ENCODE peak calls at places on chromosomes 1 and 21, in ten cellular contexts. One of them, this sample, is unnamed.

GRCh38 chr1:46862348-46862747 is 63.5 kb downstream of the CYP4B1 start:
- DNase-seq in GM23338: no peak
- DNase-seq in breast epithelium: no peak
- DNase-seq in HCT116: no peak
- DNase-seq in suprapubic skin: no peak
- DNase-seq in GM12891: no peak
- DNase-seq in GM12892: no peak
- DNase-seq in sigmoid colon: no peak
- DNase-seq in GM12878: no peak
- DNase-seq in stomach: no peak
- DNase-seq in this sample: no peak

GRCh38 chr1:232629250-232630046 is 485 bp downstream of the SIPA1L2 start:
- DNase-seq in HCT116: no peak
- DNase-seq in suprapubic skin: peak
- DNase-seq in GM23338: peak
- DNase-seq in sigmoid colon: peak
- DNase-seq in GM12878: no peak
- DNase-seq in GM12892: no peak
- DNase-seq in breast epithelium: no peak
- DNase-seq in GM12891: no peak
- DNase-seq in stomach: no peak
- DNase-seq in this sample: no peak

GRCh38 chr1:165960136-165960535 is 132.7 kb downstream of the UCK2 start:
- DNase-seq in GM12878: no peak
- DNase-seq in stomach: no peak
- DNase-seq in sigmoid colon: no peak
- DNase-seq in GM12891: no peak
- DNase-seq in suprapubic skin: no peak
- DNase-seq in HCT116: no peak
- DNase-seq in GM23338: no peak
- DNase-seq in breast epithelium: no peak
- DNase-seq in GM12892: no peak
- DNase-seq in this sample: no peak

GRCh38 chr21:40204956-40205355 is 337.7 kb downstream of the PCP4 start:
- DNase-seq in sigmoid colon: no peak
- DNase-seq in GM12892: no peak
- DNase-seq in stomach: no peak
- DNase-seq in suprapubic skin: no peak
- DNase-seq in breast epithelium: no peak
- DNase-seq in HCT116: no peak
- DNase-seq in GM23338: no peak
- DNase-seq in GM12891: no peak
- DNase-seq in GM12878: no peak
- DNase-seq in this sample: no peak

GRCh38 chr1:30895942-30896660 is 12.5 kb downstream of the SDC3 start:
- DNase-seq in breast epithelium: no peak
- DNase-seq in sigmoid colon: no peak
- DNase-seq in GM23338: no peak
- DNase-seq in HCT116: no peak
- DNase-seq in GM12891: no peak
- DNase-seq in GM12878: no peak
- DNase-seq in GM12892: no peak
- DNase-seq in suprapubic skin: no peak
- DNase-seq in stomach: no peak
- DNase-seq in this sample: no peak

GRCh38 chr1:174839211-174839610 is 160.5 kb upstream of the CACYBP start:
- DNase-seq in suprapubic skin: no peak
- DNase-seq in GM12891: no peak
- DNase-seq in HCT116: no peak
- DNase-seq in GM23338: no peak
- DNase-seq in GM12892: no peak
- DNase-seq in GM12878: no peak
- DNase-seq in sigmoid colon: no peak
- DNase-seq in breast epithelium: no peak
- DNase-seq in stomach: no peak
- DNase-seq in this sample: no peak

GRCh38 chr1:156717411-156717810 is 10.9 kb upstream of the METTL25B start:
- DNase-seq in GM12892: no peak
- DNase-seq in breast epithelium: no peak
- DNase-seq in GM23338: no peak
- DNase-seq in suprapubic skin: no peak
- DNase-seq in GM12878: no peak
- DNase-seq in GM12891: no peak
- DNase-seq in stomach: no peak
- DNase-seq in sigmoid colon: no peak
- DNase-seq in HCT116: no peak
- DNase-seq in this sample: no peak

GRCh38 chr1:10644307-10645128 is 151.9 kb downstream of the CASZ1 start:
- DNase-seq in GM12891: no peak
- DNase-seq in suprapubic skin: no peak
- DNase-seq in sigmoid colon: no peak
- DNase-seq in GM12892: no peak
- DNase-seq in GM23338: no peak
- DNase-seq in stomach: no peak
- DNase-seq in breast epithelium: no peak
- DNase-seq in GM12878: no peak
- DNase-seq in HCT116: no peak
- DNase-seq in this sample: no peak

GRCh38 chr1:14095001-14095400 is 395.0 kb downstream of the PRDM2 start:
- DNase-seq in GM12892: no peak
- DNase-seq in GM12891: peak
- DNase-seq in GM23338: peak
- DNase-seq in breast epithelium: no peak
- DNase-seq in sigmoid colon: no peak
- DNase-seq in suprapubic skin: no peak
- DNase-seq in stomach: no peak
- DNase-seq in GM12878: no peak
- DNase-seq in HCT116: peak
- DNase-seq in this sample: no peak

GRCh38 chr1:167661527-167662436 is 31.8 kb downstream of the RCSD1 start:
- DNase-seq in stomach: no peak
- DNase-seq in HCT116: no peak
- DNase-seq in GM12891: no peak
- DNase-seq in breast epithelium: no peak
- DNase-seq in GM12892: no peak
- DNase-seq in suprapubic skin: no peak
- DNase-seq in GM23338: no peak
- DNase-seq in sigmoid colon: no peak
- DNase-seq in GM12878: no peak
- DNase-seq in this sample: no peak

GRCh38 chr1:177088974-177089373 is 75.5 kb downstream of the ASTN1 start:
- DNase-seq in GM12891: no peak
- DNase-seq in suprapubic skin: no peak
- DNase-seq in sigmoid colon: no peak
- DNase-seq in GM12878: no peak
- DNase-seq in stomach: no peak
- DNase-seq in GM23338: no peak
- DNase-seq in breast epithelium: no peak
- DNase-seq in HCT116: no peak
- DNase-seq in GM12892: no peak
- DNase-seq in this sample: no peak

GRCh38 chr21:42171091-42172053 is 47.6 kb upstream of the ABCG1 start:
- DNase-seq in suprapubic skin: peak
- DNase-seq in stomach: peak
- DNase-seq in GM12878: no peak
- DNase-seq in GM23338: no peak
- DNase-seq in HCT116: peak
- DNase-seq in GM12891: no peak
- DNase-seq in breast epithelium: peak
- DNase-seq in GM12892: no peak
- DNase-seq in sigmoid colon: no peak
- DNase-seq in this sample: no peak

GRCh38 chr1:64507897-64508296 is 38.0 kb downstream of the CACHD1 start:
- DNase-seq in sigmoid colon: no peak
- DNase-seq in GM12892: no peak
- DNase-seq in stomach: no peak
- DNase-seq in breast epithelium: no peak
- DNase-seq in GM12878: no peak
- DNase-seq in GM23338: no peak
- DNase-seq in HCT116: no peak
- DNase-seq in suprapubic skin: no peak
- DNase-seq in GM12891: no peak
- DNase-seq in this sample: no peak

GRCh38 chr1:1775364-1776226 is 2.7 kb downstream of the NADK start:
- DNase-seq in HCT116: no peak
- DNase-seq in suprapubic skin: no peak
- DNase-seq in breast epithelium: no peak
- DNase-seq in GM12892: no peak
- DNase-seq in GM12878: no peak
- DNase-seq in sigmoid colon: no peak
- DNase-seq in GM12891: no peak
- DNase-seq in GM23338: peak
- DNase-seq in stomach: no peak
- DNase-seq in this sample: no peak

GRCh38 chr1:248913933-248914332 is 7.9 kb downstream of the PGBD2 start:
- DNase-seq in suprapubic skin: no peak
- DNase-seq in stomach: no peak
- DNase-seq in breast epithelium: no peak
- DNase-seq in sigmoid colon: no peak
- DNase-seq in GM12892: no peak
- DNase-seq in GM12891: no peak
- DNase-seq in HCT116: no peak
- DNase-seq in GM23338: no peak
- DNase-seq in GM12878: no peak
- DNase-seq in this sample: no peak
- TF ChIP-seq POLR2AphosphoS5 in suprapubic skin: no peak
- TF ChIP-seq POLR2AphosphoS5 in stomach: no peak
- TF ChIP-seq POLR2AphosphoS5 in breast epithelium: no peak
- TF ChIP-seq POLR2AphosphoS5 in sigmoid colon: no peak
- TF ChIP-seq POLR2AphosphoS5 in GM12892: no peak
- TF ChIP-seq POLR2AphosphoS5 in GM12891: no peak
- TF ChIP-seq POLR2AphosphoS5 in HCT116: no peak
- TF ChIP-seq POLR2AphosphoS5 in GM23338: no peak
- TF ChIP-seq POLR2AphosphoS5 in GM12878: no peak
- TF ChIP-seq POLR2AphosphoS5 in this sample: no peak

GRCh38 chr1:204507317-204508105 is 8.7 kb upstream of the MDM4 start:
- DNase-seq in suprapubic skin: no peak
- DNase-seq in GM12878: no peak
- DNase-seq in GM12891: no peak
- DNase-seq in sigmoid colon: no peak
- DNase-seq in breast epithelium: no peak
- DNase-seq in HCT116: no peak
- DNase-seq in GM12892: no peak
- DNase-seq in GM23338: peak
- DNase-seq in stomach: no peak
- DNase-seq in this sample: no peak
- TF ChIP-seq POLR2AphosphoS5 in suprapubic skin: peak
- TF ChIP-seq POLR2AphosphoS5 in GM12878: no peak
- TF ChIP-seq POLR2AphosphoS5 in GM12891: no peak
- TF ChIP-seq POLR2AphosphoS5 in sigmoid colon: no peak
- TF ChIP-seq POLR2AphosphoS5 in breast epithelium: no peak
- TF ChIP-seq POLR2AphosphoS5 in HCT116: no peak
- TF ChIP-seq POLR2AphosphoS5 in GM12892: no peak
- TF ChIP-seq POLR2AphosphoS5 in GM23338: peak
- TF ChIP-seq POLR2AphosphoS5 in stomach: no peak
- TF ChIP-seq POLR2AphosphoS5 in this sample: peak

GRCh38 chr21:14513772-14514171 is 32.3 kb downstream of the SAMSN1 start:
- DNase-seq in sigmoid colon: no peak
- DNase-seq in GM12878: no peak
- DNase-seq in HCT116: no peak
- DNase-seq in suprapubic skin: no peak
- DNase-seq in stomach: no peak
- DNase-seq in GM12892: no peak
- DNase-seq in breast epithelium: no peak
- DNase-seq in GM23338: no peak
- DNase-seq in GM12891: no peak
- DNase-seq in this sample: no peak
- TF ChIP-seq POLR2AphosphoS5 in sigmoid colon: no peak
- TF ChIP-seq POLR2AphosphoS5 in GM12878: no peak
- TF ChIP-seq POLR2AphosphoS5 in HCT116: no peak
- TF ChIP-seq POLR2AphosphoS5 in suprapubic skin: no peak
- TF ChIP-seq POLR2AphosphoS5 in stomach: no peak
- TF ChIP-seq POLR2AphosphoS5 in GM12892: no peak
- TF ChIP-seq POLR2AphosphoS5 in breast epithelium: no peak
- TF ChIP-seq POLR2AphosphoS5 in GM23338: no peak
- TF ChIP-seq POLR2AphosphoS5 in GM12891: no peak
- TF ChIP-seq POLR2AphosphoS5 in this sample: no peak

GRCh38 chr21:46056450-46056903 is 41.4 kb upstream of the COL6A2 start:
- DNase-seq in HCT116: no peak
- DNase-seq in GM23338: peak
- DNase-seq in stomach: peak
- DNase-seq in GM12891: no peak
- DNase-seq in sigmoid colon: peak
- DNase-seq in GM12892: no peak
- DNase-seq in GM12878: no peak
- DNase-seq in breast epithelium: peak
- DNase-seq in suprapubic skin: peak
- DNase-seq in this sample: no peak

GRCh38 chr21:46054031-46054430 is 43.9 kb upstream of the COL6A2 start:
- DNase-seq in GM23338: no peak
- DNase-seq in GM12891: no peak
- DNase-seq in sigmoid colon: peak
- DNase-seq in breast epithelium: no peak
- DNase-seq in stomach: no peak
- DNase-seq in GM12892: no peak
- DNase-seq in HCT116: no peak
- DNase-seq in GM12878: no peak
- DNase-seq in suprapubic skin: no peak
- DNase-seq in this sample: no peak

GRCh38 chr21:46055863-46056281 is 42.0 kb upstream of the COL6A2 start:
- DNase-seq in breast epithelium: no peak
- DNase-seq in GM12878: no peak
- DNase-seq in sigmoid colon: peak
- DNase-seq in HCT116: no peak
- DNase-seq in suprapubic skin: no peak
- DNase-seq in stomach: no peak
- DNase-seq in GM12892: no peak
- DNase-seq in GM23338: no peak
- DNase-seq in GM12891: no peak
- DNase-seq in this sample: no peak

GRCh38 chr21:46052703-46053651 is 44.9 kb upstream of the COL6A2 start:
- DNase-seq in sigmoid colon: peak
- DNase-seq in GM12878: no peak
- DNase-seq in GM23338: no peak
- DNase-seq in HCT116: peak
- DNase-seq in GM12892: no peak
- DNase-seq in GM12891: no peak
- DNase-seq in breast epithelium: no peak
- DNase-seq in suprapubic skin: no peak
- DNase-seq in stomach: no peak
- DNase-seq in this sample: no peak

GRCh38 chr21:46054447-46054846 is 43.5 kb upstream of the COL6A2 start:
- DNase-seq in GM23338: peak
- DNase-seq in stomach: no peak
- DNase-seq in HCT116: no peak
- DNase-seq in suprapubic skin: no peak
- DNase-seq in breast epithelium: no peak
- DNase-seq in sigmoid colon: peak
- DNase-seq in GM12891: no peak
- DNase-seq in GM12892: no peak
- DNase-seq in GM12878: no peak
- DNase-seq in this sample: no peak
- TF ChIP-seq POLR2AphosphoS5 in GM23338: no peak
- TF ChIP-seq POLR2AphosphoS5 in stomach: no peak
- TF ChIP-seq POLR2AphosphoS5 in HCT116: no peak
- TF ChIP-seq POLR2AphosphoS5 in suprapubic skin: peak
- TF ChIP-seq POLR2AphosphoS5 in breast epithelium: no peak
- TF ChIP-seq POLR2AphosphoS5 in sigmoid colon: no peak
- TF ChIP-seq POLR2AphosphoS5 in GM12891: no peak
- TF ChIP-seq POLR2AphosphoS5 in GM12892: no peak
- TF ChIP-seq POLR2AphosphoS5 in GM12878: no peak
- TF ChIP-seq POLR2AphosphoS5 in this sample: no peak

GRCh38 chr1:17851075-17851474 is 95.9 kb downstream of the ACTL8 start:
- DNase-seq in sigmoid colon: no peak
- DNase-seq in GM12892: no peak
- DNase-seq in GM23338: no peak
- DNase-seq in GM12878: no peak
- DNase-seq in stomach: no peak
- DNase-seq in HCT116: no peak
- DNase-seq in breast epithelium: no peak
- DNase-seq in suprapubic skin: no peak
- DNase-seq in GM12891: no peak
- DNase-seq in this sample: no peak
- TF ChIP-seq POLR2AphosphoS5 in sigmoid colon: no peak
- TF ChIP-seq POLR2AphosphoS5 in GM12892: no peak
- TF ChIP-seq POLR2AphosphoS5 in GM23338: no peak
- TF ChIP-seq POLR2AphosphoS5 in GM12878: no peak
- TF ChIP-seq POLR2AphosphoS5 in stomach: no peak
- TF ChIP-seq POLR2AphosphoS5 in HCT116: no peak
- TF ChIP-seq POLR2AphosphoS5 in breast epithelium: no peak
- TF ChIP-seq POLR2AphosphoS5 in suprapubic skin: no peak
- TF ChIP-seq POLR2AphosphoS5 in GM12891: no peak
- TF ChIP-seq POLR2AphosphoS5 in this sample: no peak